ENCODE peak calls at places on chromosomes 2 and 18, in five cellular contexts. One of them, this sample, is unnamed.

GRCh38 chr18:55862693-55863485 is 274.9 kb upstream of the TCF4 start:
- DNase-seq in progenitor cell of endocrine pancreas: no peak
- DNase-seq in astrocyte of the spinal cord: no peak
- DNase-seq in fibroblast of villous mesenchyme: peak
- DNase-seq in AG10803: no peak
- DNase-seq in this sample: no peak

GRCh38 chr2:26072925-26073768 is 39.3 kb downstream of the RAB10 start:
- DNase-seq in progenitor cell of endocrine pancreas: no peak
- DNase-seq in astrocyte of the spinal cord: no peak
- DNase-seq in fibroblast of villous mesenchyme: no peak
- DNase-seq in AG10803: no peak
- DNase-seq in this sample: peak

GRCh38 chr2:219561179-219562048 is 9.9 kb downstream of the OBSL1 start:
- DNase-seq in progenitor cell of endocrine pancreas: no peak
- DNase-seq in astrocyte of the spinal cord: no peak
- DNase-seq in fibroblast of villous mesenchyme: no peak
- DNase-seq in AG10803: no peak
- DNase-seq in this sample: no peak

GRCh38 chr2:108586631-108587030 is 52.4 kb downstream of the LIMS1 start:
- DNase-seq in progenitor cell of endocrine pancreas: no peak
- DNase-seq in astrocyte of the spinal cord: no peak
- DNase-seq in fibroblast of villous mesenchyme: peak
- DNase-seq in AG10803: no peak
- DNase-seq in this sample: no peak

GRCh38 chr2:88690591-88691338 is 708 bp upstream of the RPIA start:
- DNase-seq in progenitor cell of endocrine pancreas: no peak
- DNase-seq in astrocyte of the spinal cord: no peak
- DNase-seq in fibroblast of villous mesenchyme: no peak
- DNase-seq in AG10803: peak
- DNase-seq in this sample: no peak

GRCh38 chr2:147867050-147867449 is 22.2 kb downstream of the ACVR2A start:
- DNase-seq in progenitor cell of endocrine pancreas: no peak
- DNase-seq in astrocyte of the spinal cord: no peak
- DNase-seq in fibroblast of villous mesenchyme: no peak
- DNase-seq in AG10803: peak
- DNase-seq in this sample: no peak

GRCh38 chr2:225820828-225821227 is 421.3 kb downstream of the NYAP2 start:
- DNase-seq in progenitor cell of endocrine pancreas: no peak
- DNase-seq in astrocyte of the spinal cord: no peak
- DNase-seq in fibroblast of villous mesenchyme: no peak
- DNase-seq in AG10803: no peak
- DNase-seq in this sample: no peak

GRCh38 chr2:111135910-111136297 is 15.2 kb downstream of the BCL2L11 start:
- DNase-seq in progenitor cell of endocrine pancreas: no peak
- DNase-seq in astrocyte of the spinal cord: peak
- DNase-seq in fibroblast of villous mesenchyme: peak
- DNase-seq in AG10803: no peak
- DNase-seq in this sample: no peak

GRCh38 chr18:2139676-2140075 is 431.6 kb downstream of the METTL4 start:
- DNase-seq in progenitor cell of endocrine pancreas: no peak
- DNase-seq in astrocyte of the spinal cord: peak
- DNase-seq in fibroblast of villous mesenchyme: peak
- DNase-seq in AG10803: peak
- DNase-seq in this sample: no peak

GRCh38 chr2:215815960-215816359 is 197.4 kb downstream of the MREG start:
- DNase-seq in progenitor cell of endocrine pancreas: no peak
- DNase-seq in astrocyte of the spinal cord: no peak
- DNase-seq in fibroblast of villous mesenchyme: no peak
- DNase-seq in AG10803: no peak
- DNase-seq in this sample: no peak

GRCh38 chr18:37383036-37383788 is 182.4 kb downstream of the CELF4 start:
- DNase-seq in progenitor cell of endocrine pancreas: no peak
- DNase-seq in astrocyte of the spinal cord: no peak
- DNase-seq in fibroblast of villous mesenchyme: no peak
- DNase-seq in AG10803: peak
- DNase-seq in this sample: no peak

GRCh38 chr2:100104718-100105677 is 37.4 kb downstream of the AFF3 start:
- DNase-seq in progenitor cell of endocrine pancreas: peak
- DNase-seq in astrocyte of the spinal cord: peak
- DNase-seq in fibroblast of villous mesenchyme: no peak
- DNase-seq in AG10803: peak
- DNase-seq in this sample: peak

GRCh38 chr2:128376241-128377041 is 57.8 kb upstream of the HS6ST1 start:
- DNase-seq in progenitor cell of endocrine pancreas: no peak
- DNase-seq in astrocyte of the spinal cord: no peak
- DNase-seq in fibroblast of villous mesenchyme: no peak
- DNase-seq in AG10803: no peak
- DNase-seq in this sample: no peak

GRCh38 chr18:789397-789796 is 22.6 kb downstream of the YES1 start:
- DNase-seq in progenitor cell of endocrine pancreas: no peak
- DNase-seq in astrocyte of the spinal cord: no peak
- DNase-seq in fibroblast of villous mesenchyme: no peak
- DNase-seq in AG10803: no peak
- DNase-seq in this sample: no peak

GRCh38 chr18:55427951-55428350 is 160.0 kb downstream of the TCF4 start:
- DNase-seq in progenitor cell of endocrine pancreas: no peak
- DNase-seq in astrocyte of the spinal cord: no peak
- DNase-seq in fibroblast of villous mesenchyme: no peak
- DNase-seq in AG10803: peak
- DNase-seq in this sample: no peak

GRCh38 chr2:100222844-100223243 is 80.5 kb upstream of the AFF3 start:
- DNase-seq in progenitor cell of endocrine pancreas: no peak
- DNase-seq in astrocyte of the spinal cord: no peak
- DNase-seq in fibroblast of villous mesenchyme: no peak
- DNase-seq in AG10803: no peak
- DNase-seq in this sample: no peak

GRCh38 chr2:77054938-77055337 is 467.2 kb downstream of the LRRTM4 start:
- DNase-seq in progenitor cell of endocrine pancreas: peak
- DNase-seq in astrocyte of the spinal cord: peak
- DNase-seq in fibroblast of villous mesenchyme: no peak
- DNase-seq in AG10803: no peak
- DNase-seq in this sample: peak

GRCh38 chr2:224843141-224843540 is 127.0 kb upstream of the CCDC195 start:
- DNase-seq in progenitor cell of endocrine pancreas: no peak
- DNase-seq in astrocyte of the spinal cord: peak
- DNase-seq in fibroblast of villous mesenchyme: no peak
- DNase-seq in AG10803: peak
- DNase-seq in this sample: no peak

GRCh38 chr2:212928681-212929080 is 222.7 kb downstream of the IKZF2 start:
- DNase-seq in progenitor cell of endocrine pancreas: no peak
- DNase-seq in astrocyte of the spinal cord: no peak
- DNase-seq in fibroblast of villous mesenchyme: peak
- DNase-seq in AG10803: peak
- DNase-seq in this sample: no peak

GRCh38 chr18:47184419-47185050 is 8.4 kb upstream of the IER3IP1 start:
- DNase-seq in progenitor cell of endocrine pancreas: no peak
- DNase-seq in astrocyte of the spinal cord: no peak
- DNase-seq in fibroblast of villous mesenchyme: peak
- DNase-seq in AG10803: peak
- DNase-seq in this sample: no peak

GRCh38 chr18:35344736-35345459 is 678 bp upstream of the ZNF24 start:
- DNase-seq in progenitor cell of endocrine pancreas: no peak
- DNase-seq in astrocyte of the spinal cord: no peak
- DNase-seq in fibroblast of villous mesenchyme: no peak
- DNase-seq in AG10803: no peak
- DNase-seq in this sample: no peak

GRCh38 chr2:100460904-100461303 is 9.4 kb upstream of the NMS start:
- DNase-seq in progenitor cell of endocrine pancreas: no peak
- DNase-seq in astrocyte of the spinal cord: no peak
- DNase-seq in fibroblast of villous mesenchyme: no peak
- DNase-seq in AG10803: no peak
- DNase-seq in this sample: no peak

GRCh38 chr2:235467586-235467985 is 26.3 kb upstream of the AGAP1 start:
- DNase-seq in progenitor cell of endocrine pancreas: no peak
- DNase-seq in astrocyte of the spinal cord: no peak
- DNase-seq in fibroblast of villous mesenchyme: no peak
- DNase-seq in AG10803: peak
- DNase-seq in this sample: no peak

GRCh38 chr2:1588051-1588993 is 156.0 kb downstream of the PXDN start:
- DNase-seq in progenitor cell of endocrine pancreas: no peak
- DNase-seq in astrocyte of the spinal cord: no peak
- DNase-seq in fibroblast of villous mesenchyme: no peak
- DNase-seq in AG10803: no peak
- DNase-seq in this sample: no peak

GRCh38 chr2:241224068-241224850 is 35.8 kb downstream of the ANO7 start:
- DNase-seq in progenitor cell of endocrine pancreas: no peak
- DNase-seq in astrocyte of the spinal cord: peak
- DNase-seq in fibroblast of villous mesenchyme: peak
- DNase-seq in AG10803: peak
- DNase-seq in this sample: no peak

GRCh38 chr2:47269316-47270232 is 114.5 kb upstream of the STPG4 start:
- DNase-seq in progenitor cell of endocrine pancreas: no peak
- DNase-seq in astrocyte of the spinal cord: peak
- DNase-seq in fibroblast of villous mesenchyme: peak
- DNase-seq in AG10803: peak
- DNase-seq in this sample: no peak

GRCh38 chr2:219308142-219309093 is 783 bp downstream of the PTPRN start:
- DNase-seq in progenitor cell of endocrine pancreas: peak
- DNase-seq in astrocyte of the spinal cord: peak
- DNase-seq in fibroblast of villous mesenchyme: peak
- DNase-seq in AG10803: peak
- DNase-seq in this sample: peak

GRCh38 chr18:21004721-21005120 is 106.9 kb downstream of the ROCK1 start:
- DNase-seq in progenitor cell of endocrine pancreas: no peak
- DNase-seq in astrocyte of the spinal cord: peak
- DNase-seq in fibroblast of villous mesenchyme: peak
- DNase-seq in AG10803: peak
- DNase-seq in this sample: no peak

GRCh38 chr18:54444309-54444914 is 86.7 kb downstream of the C18orf54 start:
- DNase-seq in progenitor cell of endocrine pancreas: peak
- DNase-seq in astrocyte of the spinal cord: peak
- DNase-seq in fibroblast of villous mesenchyme: peak
- DNase-seq in AG10803: peak
- DNase-seq in this sample: peak

GRCh38 chr2:7020939-7021470 is 103.8 kb downstream of the RNF144A start:
- DNase-seq in progenitor cell of endocrine pancreas: no peak
- DNase-seq in astrocyte of the spinal cord: no peak
- DNase-seq in fibroblast of villous mesenchyme: no peak
- DNase-seq in AG10803: no peak
- DNase-seq in this sample: no peak

GRCh38 chr2:3927031-3927430 is 223.7 kb downstream of the DCDC2C start:
- DNase-seq in progenitor cell of endocrine pancreas: no peak
- DNase-seq in astrocyte of the spinal cord: no peak
- DNase-seq in fibroblast of villous mesenchyme: no peak
- DNase-seq in AG10803: no peak
- DNase-seq in this sample: no peak

GRCh38 chr2:3169106-3169870 is 208.3 kb downstream of the EIPR1 start:
- DNase-seq in progenitor cell of endocrine pancreas: no peak
- DNase-seq in astrocyte of the spinal cord: peak
- DNase-seq in fibroblast of villous mesenchyme: peak
- DNase-seq in AG10803: peak
- DNase-seq in this sample: no peak

GRCh38 chr2:71995067-71995665 is 152.5 kb downstream of the CYP26B1 start:
- DNase-seq in progenitor cell of endocrine pancreas: no peak
- DNase-seq in astrocyte of the spinal cord: peak
- DNase-seq in fibroblast of villous mesenchyme: peak
- DNase-seq in AG10803: peak
- DNase-seq in this sample: no peak

GRCh38 chr2:179354296-179354695 is 89.7 kb upstream of the SESTD1 start:
- DNase-seq in progenitor cell of endocrine pancreas: no peak
- DNase-seq in astrocyte of the spinal cord: no peak
- DNase-seq in fibroblast of villous mesenchyme: no peak
- DNase-seq in AG10803: no peak
- DNase-seq in this sample: no peak

GRCh38 chr2:179349670-179350303 is 85.2 kb upstream of the SESTD1 start:
- DNase-seq in progenitor cell of endocrine pancreas: no peak
- DNase-seq in astrocyte of the spinal cord: no peak
- DNase-seq in fibroblast of villous mesenchyme: no peak
- DNase-seq in AG10803: no peak
- DNase-seq in this sample: no peak

GRCh38 chr2:179355881-179356280 is 91.2 kb upstream of the SESTD1 start:
- DNase-seq in progenitor cell of endocrine pancreas: no peak
- DNase-seq in astrocyte of the spinal cord: no peak
- DNase-seq in fibroblast of villous mesenchyme: no peak
- DNase-seq in AG10803: peak
- DNase-seq in this sample: no peak

GRCh38 chr2:179352181-179352580 is 87.5 kb upstream of the SESTD1 start:
- DNase-seq in progenitor cell of endocrine pancreas: no peak
- DNase-seq in astrocyte of the spinal cord: no peak
- DNase-seq in fibroblast of villous mesenchyme: no peak
- DNase-seq in AG10803: no peak
- DNase-seq in this sample: no peak

GRCh38 chr2:179354739-179355537 is 90.3 kb upstream of the SESTD1 start:
- DNase-seq in progenitor cell of endocrine pancreas: no peak
- DNase-seq in astrocyte of the spinal cord: peak
- DNase-seq in fibroblast of villous mesenchyme: peak
- DNase-seq in AG10803: no peak
- DNase-seq in this sample: no peak
- TF ChIP-seq CTCF in progenitor cell of endocrine pancreas: no peak
- TF ChIP-seq CTCF in astrocyte of the spinal cord: peak
- TF ChIP-seq CTCF in fibroblast of villous mesenchyme: peak
- TF ChIP-seq CTCF in AG10803: peak
- TF ChIP-seq CTCF in this sample: peak

DNA sequence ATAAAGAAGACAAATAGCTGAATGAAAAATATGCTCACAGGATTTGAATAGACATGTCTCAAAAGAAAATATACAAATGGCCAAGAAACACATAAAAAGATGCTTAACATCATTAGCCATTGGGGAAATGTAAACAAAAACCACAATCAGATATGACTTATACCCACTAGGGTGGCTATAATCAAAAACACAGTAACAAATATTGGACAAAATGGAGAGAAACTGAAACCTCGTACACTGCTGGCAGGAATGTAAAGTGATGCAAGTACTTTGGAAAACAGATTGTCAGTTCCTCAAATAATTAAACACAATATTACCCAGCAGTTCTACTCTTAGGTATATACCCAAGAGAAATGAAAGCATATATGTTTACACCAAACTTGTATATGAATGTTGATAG is 213.0 kb downstream of the PHLPP1 start:
- DNase-seq in progenitor cell of endocrine pancreas: no peak
- DNase-seq in astrocyte of the spinal cord: no peak
- DNase-seq in fibroblast of villous mesenchyme: peak
- DNase-seq in AG10803: peak
- DNase-seq in this sample: no peak
- TF ChIP-seq CTCF in progenitor cell of endocrine pancreas: no peak
- TF ChIP-seq CTCF in astrocyte of the spinal cord: peak
- TF ChIP-seq CTCF in fibroblast of villous mesenchyme: peak
- TF ChIP-seq CTCF in AG10803: no peak
- TF ChIP-seq CTCF in this sample: no peak

GRCh38 chr2:165239230-165239629 is at the start of gene SCN2A:
- DNase-seq in progenitor cell of endocrine pancreas: no peak
- DNase-seq in astrocyte of the spinal cord: peak
- DNase-seq in fibroblast of villous mesenchyme: peak
- DNase-seq in AG10803: peak
- DNase-seq in this sample: peak
- TF ChIP-seq CTCF in progenitor cell of endocrine pancreas: peak
- TF ChIP-seq CTCF in astrocyte of the spinal cord: peak
- TF ChIP-seq CTCF in fibroblast of villous mesenchyme: peak
- TF ChIP-seq CTCF in AG10803: peak
- TF ChIP-seq CTCF in this sample: peak

GRCh38 chr2:67727623-67728022 is 330.5 kb downstream of the ETAA1 start:
- DNase-seq in progenitor cell of endocrine pancreas: no peak
- DNase-seq in astrocyte of the spinal cord: no peak
- DNase-seq in fibroblast of villous mesenchyme: no peak
- DNase-seq in AG10803: no peak
- DNase-seq in this sample: no peak

GRCh38 chr2:67729474-67729873 is 332.3 kb downstream of the ETAA1 start:
- DNase-seq in progenitor cell of endocrine pancreas: no peak
- DNase-seq in astrocyte of the spinal cord: no peak
- DNase-seq in fibroblast of villous mesenchyme: no peak
- DNase-seq in AG10803: no peak
- DNase-seq in this sample: no peak

GRCh38 chr2:67733517-67733916 is 329.3 kb downstream of the C1D start:
- DNase-seq in progenitor cell of endocrine pancreas: no peak
- DNase-seq in astrocyte of the spinal cord: peak
- DNase-seq in fibroblast of villous mesenchyme: peak
- DNase-seq in AG10803: no peak
- DNase-seq in this sample: peak
- TF ChIP-seq CTCF in progenitor cell of endocrine pancreas: peak
- TF ChIP-seq CTCF in astrocyte of the spinal cord: peak
- TF ChIP-seq CTCF in fibroblast of villous mesenchyme: peak
- TF ChIP-seq CTCF in AG10803: peak
- TF ChIP-seq CTCF in this sample: peak